ENCODE peak calls at places on chromosome 21, in seven cellular contexts. P, Z, N, R, B, M and C are unnamed samples.

GRCh38 chr21:15210235-15210678 is 145.5 kb upstream of the NRIP1 start:
- DNase-seq in P (no peak), Z (no peak), N (peak), R (peak), B (no peak), M (no peak), C (no peak)

GRCh38 chr21:45974073-45975016 is 7.2 kb upstream of the COL6A1 start:
- DNase-seq in P (peak), Z (no peak), N (peak), R (peak), B (no peak), M (no peak), C (no peak)

GRCh38 chr21:13854638-13855037 is 245.1 kb downstream of the POTED start:
- DNase-seq in P (no peak), Z (no peak), N (no peak), R (no peak), B (no peak), M (no peak), C (no peak)

GRCh38 chr21:19767546-19767945 is 1230.7 kb upstream of the NCAM2 start:
- DNase-seq in P (no peak), Z (no peak), N (no peak), R (no peak), B (no peak), M (no peak), C (no peak)

GRCh38 chr21:38837806-38838461 is 32.2 kb downstream of the ETS2 start:
- DNase-seq in P (no peak), Z (no peak), N (no peak), R (no peak), B (no peak), M (no peak), C (no peak)

GRCh38 chr21:38831526-38832467 is 26.1 kb downstream of the ETS2 start:
- DNase-seq in P (peak), Z (peak), N (peak), R (no peak), B (no peak), M (peak), C (no peak)

GRCh38 chr21:41763996-41764395 is 2.9 kb downstream of the RIPK4 start:
- DNase-seq in P (no peak), Z (no peak), N (no peak), R (no peak), B (no peak), M (no peak), C (no peak)

GRCh38 chr21:25489673-25490072 is 117.6 kb downstream of the MRPL39 start:
- DNase-seq in P (no peak), Z (no peak), N (no peak), R (no peak), B (no peak), M (no peak), C (no peak)

GRCh38 chr21:38999148-38999547 is 184.1 kb downstream of the PSMG1 start:
- DNase-seq in P (no peak), Z (no peak), N (no peak), R (no peak), B (no peak), M (no peak), C (no peak)

GRCh38 chr21:14273736-14274538 is 58.0 kb downstream of the RBM11 start:
- DNase-seq in P (no peak), Z (no peak), N (no peak), R (peak), B (no peak), M (no peak), C (no peak)

GRCh38 chr21:17513214-17514123 is 626 bp downstream of the CXADR start:
- DNase-seq in P (peak), Z (peak), N (peak), R (peak), B (peak), M (no peak), C (no peak)
- TF ChIP-seq CTCF in P (no peak), Z (no peak), N (no peak), R (no peak), B (no peak), M (no peak), C (peak)

DNA sequence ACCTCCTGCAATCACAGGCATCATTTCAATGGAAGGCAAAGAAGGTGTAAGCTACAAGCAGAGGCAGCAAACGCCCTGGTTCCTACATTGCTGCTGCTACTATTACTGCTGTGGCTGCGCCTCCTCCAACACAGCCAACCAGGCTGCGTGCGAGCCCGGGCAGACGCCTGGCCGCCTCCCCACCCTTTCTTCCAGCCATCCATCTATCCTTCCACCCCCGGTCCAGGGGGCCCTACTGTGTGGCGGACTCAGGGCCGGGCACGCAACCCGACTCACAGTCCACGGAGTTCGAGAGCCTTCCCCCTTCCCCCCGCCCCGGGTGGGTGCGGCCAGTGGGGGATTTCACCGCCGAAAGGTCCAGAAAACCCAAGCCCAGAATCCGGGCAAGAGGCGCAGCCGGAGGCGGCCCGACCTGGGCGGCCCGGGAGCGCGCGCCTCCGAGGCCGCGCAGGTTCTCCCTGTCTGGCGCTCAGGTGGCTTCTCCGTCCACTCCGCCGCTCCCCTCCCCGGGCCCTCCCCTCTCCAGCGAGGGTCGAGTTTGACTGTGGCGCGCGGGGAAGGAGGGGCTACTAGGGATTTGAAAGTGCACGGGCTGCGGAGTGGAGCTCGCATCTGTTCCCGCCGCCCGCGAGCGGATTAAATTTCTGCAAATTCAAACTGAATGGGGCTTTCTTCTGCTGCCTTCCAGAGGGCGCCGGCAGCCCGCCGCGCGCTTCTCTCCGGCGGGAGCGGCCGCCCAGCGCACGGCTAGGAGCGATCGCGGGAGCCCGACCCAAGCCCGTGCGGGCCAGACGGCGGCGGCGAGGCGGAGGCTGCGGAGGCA is at the start of gene HUNK:
- DNase-seq in P (peak), Z (peak), N (peak), R (peak), B (peak), M (no peak), C (peak)
- TF ChIP-seq CTCF in P (no peak), Z (no peak), N (no peak), R (no peak), B (no peak), M (peak), C (no peak)

DNA sequence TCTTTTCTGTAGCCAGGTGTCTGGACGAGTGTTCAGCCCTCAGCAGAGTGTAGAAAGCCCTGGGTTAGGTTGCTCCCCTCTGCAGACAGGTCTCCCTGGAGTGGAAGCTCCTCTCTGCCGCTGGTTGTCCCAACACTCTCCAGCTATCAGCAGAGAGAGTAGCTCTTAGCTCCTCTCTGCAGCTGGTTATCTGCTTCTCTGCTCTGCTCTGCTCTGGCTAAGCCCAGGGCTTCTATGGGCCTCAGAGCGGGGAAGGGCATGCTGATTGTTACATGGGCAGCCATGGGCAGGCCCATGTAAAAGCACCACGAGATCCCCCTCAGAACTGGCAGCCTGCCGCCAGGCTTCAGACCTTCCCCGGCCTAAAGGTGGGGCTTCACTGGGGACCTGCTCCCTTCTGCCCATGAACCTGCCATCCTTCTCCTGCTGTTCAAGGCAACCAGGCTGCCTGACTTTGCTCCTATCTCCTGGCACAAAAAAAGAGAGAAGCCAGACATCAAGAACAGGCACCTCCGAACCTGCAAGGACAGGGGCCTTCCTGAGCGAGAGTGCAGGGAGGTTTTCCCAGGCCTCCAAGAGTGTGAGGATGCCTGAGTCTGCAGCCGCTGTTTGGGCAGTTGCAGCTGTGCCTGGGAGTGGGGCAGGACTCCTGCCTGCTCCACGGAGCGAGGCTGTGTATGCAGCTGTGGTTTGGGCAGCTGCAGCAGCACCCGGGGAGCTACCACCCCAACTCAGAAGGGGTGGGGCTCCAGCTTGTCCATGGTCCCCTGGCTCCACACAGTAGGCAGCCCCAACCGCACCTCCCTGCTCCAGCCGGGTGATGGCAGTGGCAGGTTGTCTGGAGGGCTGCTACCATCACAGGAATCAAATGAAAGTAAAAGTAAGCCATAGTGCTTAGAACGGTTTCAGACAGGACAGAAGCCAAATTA is 973.7 kb downstream of the LTN1 start:
- DNase-seq in P (no peak), Z (peak), N (no peak), R (peak), B (no peak), M (no peak), C (no peak)
- TF ChIP-seq CTCF in P (no peak), Z (peak), N (no peak), R (no peak), B (no peak), M (no peak), C (peak)

DNA sequence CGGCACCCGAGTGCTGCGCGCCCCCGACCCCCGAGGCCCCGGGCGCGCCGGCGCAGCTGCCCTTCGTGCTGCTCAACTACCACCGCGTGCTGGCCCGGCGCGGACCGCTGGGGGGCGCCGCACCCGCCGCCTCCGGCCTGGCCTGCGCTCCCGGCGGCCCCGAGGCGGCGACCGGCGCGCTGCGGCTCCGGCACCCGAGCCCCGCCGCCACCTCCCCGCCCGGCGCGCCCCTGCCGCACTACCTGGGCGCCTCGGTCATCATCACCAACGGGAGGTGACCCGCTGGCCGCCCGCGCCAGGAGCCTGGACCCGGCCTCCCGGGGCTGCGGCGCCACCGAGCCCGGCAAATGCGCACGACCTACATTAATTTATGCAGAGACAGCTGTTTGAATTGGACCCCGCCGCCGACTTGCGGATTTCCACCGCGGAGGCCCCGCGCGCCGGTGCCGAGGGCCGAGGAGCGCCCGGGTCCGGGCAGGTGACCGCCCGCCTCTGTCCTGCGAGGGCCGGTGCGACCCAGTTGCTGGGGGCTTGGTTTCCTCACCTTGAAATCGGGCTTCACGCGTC is 49.0 kb downstream of the SIM2 start:
- DNase-seq in P (no peak), Z (no peak), N (no peak), R (peak), B (no peak), M (no peak), C (peak)
- TF ChIP-seq CTCF in P (no peak), Z (no peak), N (no peak), R (no peak), B (no peak), M (peak), C (peak)

DNA sequence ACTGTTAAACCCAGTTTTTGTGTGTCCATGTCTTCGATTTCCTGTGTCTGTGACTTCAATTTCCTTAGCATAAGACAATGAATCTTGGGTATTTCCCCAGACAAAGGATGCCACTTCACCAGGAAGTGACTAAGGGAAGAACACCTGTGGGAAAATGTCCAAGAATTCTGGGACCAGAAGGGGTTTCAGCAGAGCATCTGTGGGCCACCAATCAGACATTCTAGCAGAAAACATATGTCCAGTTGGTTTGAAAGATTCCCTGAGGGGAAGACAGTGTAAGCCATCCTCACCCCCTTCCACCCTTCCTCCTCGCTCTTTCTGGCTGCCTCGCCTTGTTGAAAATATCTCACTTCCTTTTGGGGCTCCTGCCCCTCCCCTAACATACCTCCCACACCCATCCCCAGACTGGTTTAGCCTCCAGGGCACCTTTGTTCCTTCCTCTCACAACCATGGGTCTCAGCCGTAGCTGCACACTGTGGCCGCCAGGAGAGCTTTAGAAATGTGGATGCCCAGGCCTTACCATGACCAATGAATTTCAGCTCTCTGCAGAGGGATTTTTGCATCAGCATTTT is 25.5 kb upstream of the IFNAR1 start:
- DNase-seq in P (peak), Z (peak), N (no peak), R (no peak), B (no peak), M (no peak), C (no peak)
- TF ChIP-seq CTCF in P (peak), Z (no peak), N (no peak), R (no peak), B (no peak), M (no peak), C (no peak)

DNA sequence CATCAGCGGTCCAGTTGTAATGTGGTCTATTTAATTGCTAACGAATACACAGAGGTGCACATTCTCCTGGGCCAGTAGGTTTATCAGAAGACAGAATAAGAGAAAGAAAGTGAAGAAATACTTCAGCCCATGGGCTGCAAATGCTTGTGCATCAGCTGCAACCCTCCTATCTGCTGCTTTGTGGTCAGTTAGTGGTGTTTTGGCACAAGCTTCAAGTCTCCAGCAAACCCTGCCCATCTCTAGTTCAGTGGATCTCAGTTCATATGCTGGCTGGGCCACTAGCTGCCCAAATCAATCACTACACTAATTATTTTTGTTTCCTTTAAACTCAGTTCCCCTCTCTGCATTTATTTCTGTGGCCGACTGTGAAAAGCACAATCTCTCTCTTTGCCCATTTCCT is 124.2 kb downstream of the KCNJ6 start:
- DNase-seq in P (no peak), Z (no peak), N (no peak), R (no peak), B (no peak), M (no peak), C (no peak)
- TF ChIP-seq CTCF in P (no peak), Z (no peak), N (no peak), R (no peak), B (no peak), M (no peak), C (no peak)